ENCODE peak calls at places on chromosomes 4 and X, in six cellular contexts. Y is pancreas, P is IMR-90, H is dorsolateral prefrontal cortex, F is A549, O is body of pancreas. V is an unnamed sample.

GRCh38 chrX:18607966-18608365 is 63.9 kb downstream of the RS1 start:
- DNase-seq in F (no peak), H (no peak), P (peak), Y (no peak), O (no peak), V (no peak)

GRCh38 chr4:167234388-167234881 is at the start of gene SPOCK3:
- DNase-seq in H (peak), F (peak), Y (peak), O (peak), P (no peak), V (no peak)

GRCh38 chr4:163815776-163816175 is 321.3 kb downstream of the TMA16 start:
- DNase-seq in H (no peak), Y (no peak), P (no peak), F (no peak), O (no peak), V (no peak)

GRCh38 chr4:186666252-186666651 is 57.4 kb downstream of the FAT1 start:
- DNase-seq in F (peak), Y (no peak), H (no peak), P (peak), O (no peak), V (no peak)

GRCh38 chr4:185839204-185839712 is 27.3 kb upstream of the SORBS2 start:
- DNase-seq in F (peak), H (no peak), O (peak), Y (no peak), P (peak), V (no peak)

GRCh38 chr4:40194602-40195161 is 2.1 kb upstream of the RHOH start:
- DNase-seq in P (peak), O (no peak), F (no peak), Y (no peak), H (no peak), V (no peak)

GRCh38 chrX:132876509-132876837 is 82.0 kb downstream of the HS6ST2 start:
- DNase-seq in O (no peak), P (no peak), F (no peak), Y (no peak), H (no peak), V (no peak)

GRCh38 chrX:43962636-43963035 is 10.6 kb downstream of the NDP start:
- DNase-seq in O (no peak), Y (no peak), H (no peak), P (no peak), F (no peak), V (no peak)

GRCh38 chrX:135981662-135982061 is 3.6 kb upstream of the SLC9A6 start:
- DNase-seq in H (no peak), Y (no peak), P (no peak), O (no peak), F (no peak), V (no peak)

GRCh38 chrX:152070186-152070585 is 68.2 kb downstream of the MAGEA10 start:
- DNase-seq in H (no peak), Y (no peak), F (no peak), O (no peak), P (no peak), V (no peak)

GRCh38 chr4:8355864-8356565 is 84.5 kb downstream of the ACOX3 start:
- DNase-seq in P (peak), F (no peak), O (no peak), H (no peak), Y (no peak), V (no peak)

GRCh38 chr4:83606435-83606834 is 70.5 kb downstream of the GPAT3 start:
- DNase-seq in F (no peak), Y (no peak), O (no peak), P (no peak), H (no peak), V (no peak)

GRCh38 chr4:83605744-83606172 is 69.8 kb downstream of the GPAT3 start:
- DNase-seq in O (peak), P (no peak), H (no peak), Y (no peak), F (no peak), V (no peak)

GRCh38 chr4:83603130-83603529 is 67.2 kb downstream of the GPAT3 start:
- DNase-seq in O (no peak), Y (no peak), P (no peak), F (no peak), H (no peak), V (no peak)

GRCh38 chr4:83605216-83605615 is 69.3 kb downstream of the GPAT3 start:
- DNase-seq in Y (no peak), H (no peak), F (no peak), O (no peak), P (no peak), V (no peak)

GRCh38 chr4:83604315-83604714 is 68.4 kb downstream of the GPAT3 start:
- DNase-seq in H (no peak), P (no peak), O (no peak), F (no peak), Y (no peak), V (no peak)
- H3K27ac ChIP-seq in H (no peak), P (no peak), O (no peak), F (no peak), Y (no peak), V (no peak)

GRCh38 chr4:2510351-2511259 is 25.8 kb upstream of the FAM193A start:
- DNase-seq in Y (no peak), F (no peak), P (no peak), O (no peak), H (no peak), V (no peak)

GRCh38 chr4:2511645-2512131 is 24.8 kb upstream of the FAM193A start:
- DNase-seq in Y (no peak), O (no peak), F (no peak), H (no peak), P (no peak), V (no peak)

GRCh38 chr4:2507855-2508254 is 28.6 kb upstream of the FAM193A start:
- DNase-seq in Y (no peak), P (no peak), H (no peak), F (no peak), O (no peak), V (no peak)

GRCh38 chr4:2503809-2504208 is 32.6 kb upstream of the FAM193A start:
- DNase-seq in O (no peak), F (no peak), H (no peak), Y (no peak), P (no peak), V (no peak)

DNA sequence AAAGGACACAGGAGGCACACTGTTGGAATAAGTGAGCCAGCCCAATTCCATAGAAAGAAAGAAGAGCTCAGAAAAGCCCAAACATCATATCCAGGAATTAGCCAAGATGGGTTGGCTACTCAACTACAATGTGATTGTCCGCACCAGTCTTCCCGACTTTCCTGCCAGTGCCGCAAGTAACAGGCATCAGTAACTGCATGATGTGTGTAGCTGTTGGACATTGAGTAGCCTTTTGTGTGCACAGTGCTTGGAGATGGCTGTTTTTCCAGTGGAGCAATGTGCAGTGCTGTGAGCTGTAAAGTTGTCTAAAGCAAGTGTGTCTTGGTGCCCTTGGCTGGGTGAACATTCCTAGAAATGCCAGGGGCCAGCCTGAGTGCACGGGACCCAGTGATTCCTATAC is 29.2 kb upstream of the FAM193A start:
- DNase-seq in F (no peak), H (no peak), Y (no peak), P (no peak), O (no peak), V (no peak)
- H3K27ac ChIP-seq in F (no peak), H (no peak), Y (no peak), P (no peak), O (no peak), V (no peak)

DNA sequence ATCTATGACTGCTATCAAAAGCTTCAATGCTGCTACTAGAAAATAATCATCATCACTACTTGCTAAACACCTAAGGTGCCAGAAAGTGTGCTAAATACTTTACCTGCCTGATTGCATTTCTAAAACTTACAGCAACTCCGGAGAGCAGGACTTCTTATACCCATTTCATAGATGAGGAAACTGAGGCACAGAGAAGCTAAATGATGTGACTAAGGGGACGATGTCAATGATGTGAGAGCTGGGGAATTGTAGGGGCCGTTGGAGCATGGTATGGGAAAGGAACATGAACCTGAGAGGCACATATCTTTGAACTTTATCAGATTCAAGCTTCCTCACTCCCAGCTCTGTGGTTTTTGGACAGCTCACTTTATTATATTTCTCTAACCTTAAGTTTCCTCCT is 38.7 kb downstream of the CCKAR start:
- DNase-seq in P (no peak), O (no peak), H (no peak), F (no peak), Y (no peak), V (no peak)
- H3K27ac ChIP-seq in P (no peak), O (peak), H (no peak), F (no peak), Y (peak), V (no peak)

DNA sequence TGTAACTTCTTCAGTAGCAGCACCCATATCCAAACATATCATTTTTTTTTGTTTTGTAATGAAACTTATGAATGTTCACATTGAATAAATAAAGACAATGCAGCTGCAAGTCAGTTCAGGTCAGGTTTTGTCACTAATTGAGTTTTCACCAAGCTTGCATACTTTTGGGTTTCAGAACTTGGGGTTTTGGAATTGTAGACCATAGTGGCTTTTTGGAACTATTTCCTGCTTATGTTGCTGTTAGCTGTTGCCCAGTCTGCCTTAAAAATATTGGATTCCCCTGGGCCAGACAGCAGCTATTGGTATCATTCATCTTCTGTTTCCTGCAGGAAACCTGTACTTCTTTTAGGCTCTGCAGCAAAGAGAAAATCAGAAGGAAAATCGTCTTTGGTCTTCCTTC is 113.4 kb upstream of the LIMCH1 start:
- DNase-seq in O (no peak), Y (no peak), P (no peak), H (no peak), F (no peak), V (no peak)
- H3K27ac ChIP-seq in O (no peak), Y (no peak), P (no peak), H (peak), F (peak), V (no peak)

GRCh38 chr4:150256841-150257273 is 178.6 kb downstream of the DCLK2 start:
- DNase-seq in F (no peak), H (no peak), Y (no peak), O (no peak), P (no peak), V (no peak)
- H3K27ac ChIP-seq in F (no peak), H (no peak), Y (no peak), O (no peak), P (no peak), V (no peak)

DNA sequence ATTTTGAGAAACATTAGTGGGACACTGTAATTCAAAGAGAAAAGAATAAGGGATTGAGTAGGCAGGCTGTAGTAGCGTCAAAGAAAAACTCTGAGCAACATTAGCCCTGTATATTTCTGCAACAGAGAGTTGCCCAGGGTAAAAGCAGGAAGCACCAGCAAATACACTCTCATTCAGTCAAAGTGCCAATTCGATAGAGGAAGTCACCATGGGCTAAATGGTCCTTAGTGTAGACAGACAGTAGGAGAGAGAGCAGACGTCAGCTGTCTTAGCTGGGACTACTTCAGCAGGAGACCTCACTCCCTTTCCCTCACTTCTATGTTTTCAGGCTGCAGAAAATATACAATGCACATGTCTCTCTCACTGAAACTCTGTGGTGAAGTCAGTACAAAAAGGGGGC is 2073.8 kb upstream of the TENM3 start:
- DNase-seq in H (no peak), O (no peak), F (no peak), Y (no peak), P (no peak), V (no peak)
- H3K27ac ChIP-seq in H (no peak), O (no peak), F (no peak), Y (no peak), P (no peak), V (no peak)

GRCh38 chr4:174555793-174556630 is 33.7 kb upstream of the HPGD start:
- DNase-seq in P (no peak), Y (no peak), H (no peak), F (no peak), O (no peak), V (no peak)
- H3K27ac ChIP-seq in P (no peak), Y (no peak), H (no peak), F (no peak), O (no peak), V (no peak)

DNA sequence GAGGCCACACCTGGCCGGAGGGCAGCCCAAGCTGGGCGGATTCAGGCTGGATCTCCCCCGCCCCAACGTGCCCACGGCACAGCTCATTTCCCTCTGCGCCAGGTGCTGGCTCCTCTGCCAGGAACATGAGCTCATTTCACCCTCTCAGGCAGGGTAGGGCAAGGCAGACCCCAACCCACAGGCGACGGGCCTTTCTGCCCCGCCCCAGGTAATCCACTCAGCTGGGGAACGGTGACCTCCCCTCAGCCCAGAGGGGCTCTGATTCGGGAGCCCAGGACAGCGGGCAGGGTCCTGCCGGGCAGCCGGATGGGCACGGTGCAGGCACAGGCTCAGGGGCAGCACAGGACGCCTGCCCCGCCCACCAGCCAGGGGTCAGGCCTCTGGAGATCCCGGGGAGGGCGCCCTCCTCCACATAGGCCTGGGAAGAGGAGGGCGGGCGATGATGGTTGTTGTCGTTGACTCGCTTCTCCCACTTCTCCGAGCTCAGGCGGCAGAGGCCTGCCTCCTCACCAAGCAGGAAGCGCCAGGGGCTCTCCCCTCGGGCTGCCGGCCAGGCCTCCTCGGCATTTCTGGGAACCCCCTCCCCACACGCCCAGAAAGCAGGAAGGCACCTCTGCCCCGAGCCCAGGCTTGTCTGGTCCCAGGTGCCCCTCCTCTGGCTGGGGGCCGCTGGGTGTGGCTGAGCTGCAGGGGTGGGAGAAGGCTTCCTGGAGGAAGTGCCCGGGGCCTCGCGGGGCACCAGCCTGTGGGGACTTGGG is 31.1 kb downstream of the TACC3 start:
- DNase-seq in Y (no peak), P (peak), O (no peak), F (no peak), H (no peak), V (no peak)
- H3K27ac ChIP-seq in Y (peak), P (no peak), O (no peak), F (peak), H (no peak), V (peak)

GRCh38 chr4:20904966-20905365 is 204.7 kb downstream of the PACRGL start:
- DNase-seq in F (no peak), H (no peak), O (no peak), Y (no peak), P (no peak), V (no peak)
- H3K27ac ChIP-seq in F (no peak), H (no peak), O (no peak), Y (no peak), P (no peak), V (no peak)

GRCh38 chr4:151687021-151687640 is 73.7 kb downstream of the GATB start:
- DNase-seq in F (no peak), P (no peak), O (no peak), Y (no peak), H (no peak), V (no peak)

GRCh38 chr4:151689211-151689991 is 71.4 kb downstream of the GATB start:
- DNase-seq in Y (no peak), P (no peak), H (no peak), O (no peak), F (no peak), V (no peak)

GRCh38 chr4:151690164-151690856 is 70.5 kb downstream of the GATB start:
- DNase-seq in O (no peak), P (peak), F (no peak), H (no peak), Y (no peak), V (no peak)

GRCh38 chr4:151688785-151689043 is 72.1 kb downstream of the GATB start:
- DNase-seq in H (no peak), Y (no peak), F (no peak), P (no peak), O (no peak), V (no peak)

GRCh38 chr4:151688003-151688784 is 72.6 kb downstream of the GATB start:
- DNase-seq in P (peak), Y (no peak), O (no peak), H (no peak), F (no peak), V (no peak)
- H3K27ac ChIP-seq in P (no peak), Y (no peak), O (no peak), H (no peak), F (no peak), V (no peak)

V was measured in vagina.